ENCODE peak calls at places on chromosomes 3 and 15, in four cellular contexts. K, S, A and B are unnamed samples.
A peak's percentile ranks its signal among the peaks of the same experiment; 100 is the strongest.

GRCh38 chr3:186254676-186255665 is 107.1 kb downstream of the DGKG start:
- DNase-seq in K (no peak), S (no peak), A (peak; percentile 68), B (no peak)

GRCh38 chr3:52834871-52835501 is at the start of gene MUSTN1:
- DNase-seq in K (no peak), S (peak; percentile 59), A (no peak), B (no peak)

GRCh38 chr3:98013428-98014349 is 21.4 kb downstream of the GABRR3 start:
- DNase-seq in K (no peak), S (no peak), A (no peak), B (no peak)

GRCh38 chr3:129228891-129229585 is 20.4 kb upstream of the COPG1 start:
- DNase-seq in K (peak; percentile 38), S (peak; percentile 77), A (no peak), B (peak; percentile 29)

GRCh38 chr15:87816811-87817210 is 439.7 kb downstream of the NTRK3 start:
- DNase-seq in K (no peak), S (no peak), A (no peak), B (no peak)

GRCh38 chr3:181464033-181464694 is 247.6 kb upstream of the SOX2 start:
- DNase-seq in K (no peak), S (no peak), A (no peak), B (no peak)

GRCh38 chr3:190655933-190656332 is 142.0 kb downstream of the IL1RAP start:
- DNase-seq in K (no peak), S (no peak), A (no peak), B (no peak)

GRCh38 chr3:143769663-143770062 is 78.6 kb downstream of the SLC9A9 start:
- DNase-seq in K (no peak), S (no peak), A (no peak), B (no peak)

GRCh38 chr3:52028572-52028971 is 27.8 kb downstream of the DUSP7 start:
- DNase-seq in K (no peak), S (no peak), A (no peak), B (no peak)

GRCh38 chr3:53703630-53704362 is 142.4 kb downstream of the CHDH start:
- DNase-seq in K (no peak), S (no peak), A (no peak), B (no peak)

GRCh38 chr3:39189648-39190269 is 2.6 kb downstream of the XIRP1 start:
- DNase-seq in K (peak; percentile 81), S (peak; percentile 52), A (peak; percentile 35), B (peak; percentile 73)

GRCh38 chr15:43133429-43134156 is at the start of gene TMEM62:
- DNase-seq in K (peak; percentile 86), S (peak; percentile 77), A (peak; percentile 75), B (peak; percentile 74)

GRCh38 chr3:8755564-8756237 is 13.7 kb downstream of the OXTR start:
- DNase-seq in K (peak; percentile 47), S (peak; percentile 25), A (no peak), B (no peak)

GRCh38 chr3:126121074-126121473 is 37.1 kb upstream of the SLC41A3 start:
- DNase-seq in K (no peak), S (no peak), A (no peak), B (no peak)

GRCh38 chr3:129467934-129468333 is 27.9 kb downstream of the IFT122 start:
- DNase-seq in K (no peak), S (peak; percentile 54), A (no peak), B (no peak)

GRCh38 chr3:17740703-17741102 is 1.7 kb downstream of the TBC1D5 start:
- DNase-seq in K (no peak), S (peak; percentile 92), A (no peak), B (no peak)

GRCh38 chr15:60047701-60048100 is 43.6 kb downstream of the FOXB1 start:
- DNase-seq in K (no peak), S (no peak), A (no peak), B (no peak)
- TF ChIP-seq MAX in K (no peak), S (no peak), A (no peak), B (no peak)

GRCh38 chr3:141105828-141106628 is 54.9 kb downstream of the SPSB4 start:
- DNase-seq in K (peak; percentile 59), S (peak; percentile 74), A (peak; percentile 20), B (peak; percentile 72)
- TF ChIP-seq NR2C2 in K (no peak), S (no peak), A (no peak), B (no peak)

GRCh38 chr3:188223936-188224335 is 70.0 kb downstream of the LPP start:
- DNase-seq in K (no peak), S (no peak), A (no peak), B (no peak)

GRCh38 chr3:188219147-188219546 is 65.2 kb downstream of the LPP start:
- DNase-seq in K (no peak), S (no peak), A (no peak), B (no peak)

GRCh38 chr3:188220097-188220788 is 66.3 kb downstream of the LPP start:
- DNase-seq in K (no peak), S (no peak), A (no peak), B (no peak)

GRCh38 chr3:188218571-188218970 is 64.6 kb downstream of the LPP start:
- DNase-seq in K (no peak), S (no peak), A (no peak), B (no peak)

DNA sequence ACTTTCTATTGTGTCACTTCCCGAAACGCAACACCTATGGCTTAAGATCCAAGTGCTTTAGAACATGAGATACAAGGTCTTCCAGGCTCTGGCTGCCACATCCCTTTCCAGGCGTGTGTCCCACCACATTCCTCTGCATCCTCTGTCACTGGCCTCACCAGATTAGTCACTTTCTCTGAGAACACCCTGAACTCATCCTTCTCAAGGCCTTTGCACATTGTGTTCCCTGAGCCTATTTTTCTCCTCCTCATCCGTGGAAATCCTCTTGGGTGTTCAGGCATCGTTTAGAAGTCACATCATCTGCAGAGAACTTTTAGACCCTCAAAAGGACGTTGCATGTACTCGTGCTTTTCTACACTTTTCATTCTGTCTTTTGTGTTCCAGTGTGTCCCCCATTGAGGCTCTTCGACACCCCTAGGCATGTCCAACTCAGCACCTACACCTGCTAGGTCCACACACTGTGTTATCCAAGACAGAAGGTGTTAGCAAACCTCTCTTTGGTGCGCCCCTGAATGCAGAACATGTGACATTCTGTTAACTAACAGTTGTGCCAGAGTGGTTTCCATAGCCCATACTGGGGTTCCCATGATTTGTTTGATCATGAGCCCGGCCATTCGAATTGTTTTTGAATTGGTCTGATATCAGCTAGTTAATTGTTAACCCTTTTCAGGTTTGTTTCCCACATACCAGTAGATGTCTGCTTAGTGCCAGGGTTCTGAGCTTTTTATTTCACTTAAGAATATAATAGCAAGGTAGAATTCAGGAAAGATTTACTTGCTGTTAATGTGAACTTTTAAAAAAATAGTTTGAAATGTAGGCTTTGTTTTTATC is 67.2 kb downstream of the LPP start:
- DNase-seq in K (no peak), S (peak; percentile 17), A (no peak), B (no peak)
- TF ChIP-seq MAX in K (no peak), S (no peak), A (no peak), B (no peak)

DNA sequence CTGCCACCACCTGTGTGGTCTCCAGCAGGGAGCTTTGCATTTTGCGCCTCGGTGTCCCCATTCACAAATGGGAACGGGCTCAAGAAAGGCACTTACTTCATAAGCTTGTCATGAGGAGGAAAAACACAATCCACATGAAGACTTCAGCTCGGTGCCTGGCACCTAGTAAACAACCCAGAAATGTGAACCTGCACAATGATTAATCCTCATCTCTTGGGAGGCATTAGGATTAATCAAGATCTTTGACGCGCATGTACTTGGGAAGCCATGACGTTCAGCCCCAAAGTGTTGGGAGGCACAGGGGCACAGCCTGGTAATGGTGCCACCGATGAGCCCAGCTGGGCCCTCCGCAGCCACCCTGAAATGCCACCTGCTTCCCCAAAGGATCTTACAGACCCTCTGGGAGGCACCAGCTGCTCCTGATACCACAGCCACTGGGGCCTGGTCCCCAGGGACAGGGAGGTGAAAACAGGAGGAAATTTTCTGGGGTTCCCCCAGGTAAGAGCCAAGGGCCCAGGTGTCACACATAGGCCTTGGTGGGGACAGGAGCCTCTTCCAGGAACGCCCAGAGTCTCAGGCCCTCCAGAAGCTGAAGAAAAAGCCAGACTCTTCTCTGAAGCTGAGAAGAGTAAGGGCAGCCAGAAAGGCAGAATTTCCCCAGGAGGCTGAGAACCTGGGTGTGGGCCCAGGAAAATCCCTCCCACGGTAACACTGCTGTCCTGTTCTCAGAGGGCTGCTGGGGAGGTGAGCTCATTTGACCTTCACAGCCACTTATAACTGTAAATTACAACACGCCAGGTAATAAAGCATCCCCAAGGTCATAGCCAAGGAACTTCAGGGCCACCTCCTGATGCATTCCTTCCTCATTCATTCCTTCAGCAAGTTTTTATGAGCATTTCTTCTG is 507.5 kb downstream of the SHQ1 start:
- DNase-seq in K (no peak), S (no peak), A (peak; percentile 32), B (no peak)
- TF ChIP-seq NR2C2 in K (no peak), S (no peak), A (no peak), B (no peak)

DNA sequence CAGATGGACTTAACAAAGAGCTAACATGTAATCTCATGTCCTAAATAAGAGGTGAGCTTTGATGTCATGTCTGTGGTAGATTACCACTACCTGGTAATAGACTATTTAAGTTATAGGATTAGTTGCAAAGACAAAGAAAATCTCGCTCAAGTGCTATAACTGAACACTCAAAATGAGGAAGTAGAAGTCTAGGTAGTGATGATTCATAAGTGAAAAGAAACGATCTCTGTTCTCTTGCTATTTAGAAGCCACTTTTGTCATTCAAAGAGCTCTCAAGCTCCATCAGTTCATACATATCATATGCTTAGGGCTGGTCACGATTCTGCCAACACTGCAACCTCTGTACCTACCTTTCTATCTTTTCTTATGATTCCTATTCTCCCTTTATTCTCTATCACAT is 110.9 kb downstream of the EDEM1 start:
- DNase-seq in K (no peak), S (no peak), A (peak; percentile 69), B (no peak)
- TF ChIP-seq MAX in K (no peak), S (no peak), A (no peak), B (no peak)

DNA sequence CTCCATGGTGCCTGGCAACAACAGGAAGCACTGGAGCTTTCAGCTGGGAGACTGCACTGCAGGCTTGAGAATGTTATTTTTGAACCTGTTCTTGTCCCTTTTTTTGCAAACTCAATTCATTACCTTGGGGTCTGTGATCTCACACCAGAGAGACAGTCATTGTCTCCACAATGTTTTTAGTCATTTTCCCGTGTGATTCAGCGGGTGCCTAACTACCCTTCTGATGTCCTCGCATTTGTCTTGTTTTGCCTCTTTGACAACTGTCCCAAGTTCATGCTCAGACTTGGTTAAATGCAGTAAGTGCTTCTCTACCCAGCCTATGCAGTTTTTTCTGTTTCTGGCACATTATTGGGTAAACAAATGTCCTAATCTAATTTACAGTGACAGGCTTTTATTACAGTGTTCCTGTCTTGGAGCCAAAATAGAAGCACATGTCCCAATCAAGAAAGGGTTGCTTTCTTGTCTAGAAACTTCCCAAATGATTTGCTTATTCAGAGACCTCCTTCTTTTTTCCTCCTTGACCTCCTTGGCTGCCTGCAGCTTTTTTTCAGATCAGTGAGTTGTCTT is 162.4 kb downstream of the NSUN3 start:
- DNase-seq in K (no peak), S (no peak), A (no peak), B (no peak)
- TF ChIP-seq NR2C2 in K (no peak), S (no peak), A (no peak), B (no peak)

GRCh38 chr3:77039606-77040553 is at the start of gene ROBO2:
- DNase-seq in K (peak; percentile 10), S (no peak), A (no peak), B (peak; percentile 80)

GRCh38 chr3:77038928-77039605 is 832 bp upstream of the ROBO2 start:
- DNase-seq in K (no peak), S (no peak), A (no peak), B (peak; percentile 19)

GRCh38 chr3:77041156-77041696 is 1.3 kb downstream of the ROBO2 start:
- DNase-seq in K (no peak), S (no peak), A (no peak), B (no peak)

GRCh38 chr3:77041756-77042155 is 1.9 kb downstream of the ROBO2 start:
- DNase-seq in K (no peak), S (no peak), A (no peak), B (no peak)

GRCh38 chr3:77038468-77038927 is 1.4 kb upstream of the ROBO2 start:
- DNase-seq in K (peak; percentile 35), S (peak; percentile 68), A (no peak), B (peak; percentile 70)
- TF ChIP-seq MAX in K (no peak), S (no peak), A (no peak), B (peak; percentile 51)

GRCh38 chr3:12270976-12271375 is 17.9 kb upstream of the PPARG start:
- DNase-seq in K (no peak), S (no peak), A (no peak), B (no peak)
- TF ChIP-seq NR2C2 in K (no peak), S (no peak), A (no peak), B (no peak)